ENCODE peak calls at places on chromosomes 7 and 10, in six cellular contexts. One of them, this sample, is unnamed.

GRCh38 chr10:71243756-71244637 is 31.6 kb downstream of the UNC5B start:
- DNase-seq in tibial nerve: peak; percentile 32
- DNase-seq in neural crest cell: no peak
- DNase-seq in PC-9: peak; percentile 87
- DNase-seq in neural progenitor cell: no peak
- DNase-seq in IMR-90: peak; percentile 28
- DNase-seq in this sample: no peak

GRCh38 chr7:556837-557555 is 37.4 kb upstream of the PDGFA start:
- DNase-seq in tibial nerve: no peak
- DNase-seq in neural crest cell: no peak
- DNase-seq in PC-9: no peak
- DNase-seq in neural progenitor cell: no peak
- DNase-seq in IMR-90: no peak
- DNase-seq in this sample: no peak

GRCh38 chr10:34017281-34017680 is 682.8 kb upstream of the NRP1 start:
- DNase-seq in tibial nerve: no peak
- DNase-seq in neural crest cell: no peak
- DNase-seq in PC-9: no peak
- DNase-seq in neural progenitor cell: peak; percentile 45
- DNase-seq in IMR-90: no peak
- DNase-seq in this sample: no peak

GRCh38 chr10:88347022-88347421 is 236.1 kb downstream of the RNLS start:
- DNase-seq in tibial nerve: no peak
- DNase-seq in neural crest cell: no peak
- DNase-seq in PC-9: no peak
- DNase-seq in neural progenitor cell: no peak
- DNase-seq in IMR-90: no peak
- DNase-seq in this sample: no peak

GRCh38 chr10:19816420-19817250 is at the start of gene PLXDC2:
- DNase-seq in tibial nerve: peak; percentile 42
- DNase-seq in neural crest cell: peak; percentile 40
- DNase-seq in PC-9: no peak
- DNase-seq in neural progenitor cell: peak; percentile 78
- DNase-seq in IMR-90: peak; percentile 36
- DNase-seq in this sample: peak; percentile 52

GRCh38 chr7:120691915-120692314 is 166.0 kb downstream of the TSPAN12 start:
- DNase-seq in tibial nerve: no peak
- DNase-seq in neural crest cell: no peak
- DNase-seq in PC-9: no peak
- DNase-seq in neural progenitor cell: no peak
- DNase-seq in IMR-90: no peak
- DNase-seq in this sample: no peak

GRCh38 chr10:118981946-118982345 is 47.6 kb upstream of the NANOS1 start:
- DNase-seq in tibial nerve: no peak
- DNase-seq in neural crest cell: no peak
- DNase-seq in PC-9: no peak
- DNase-seq in neural progenitor cell: no peak
- DNase-seq in IMR-90: no peak
- DNase-seq in this sample: no peak

GRCh38 chr7:45626441-45627430 is 52.6 kb downstream of the ADCY1 start:
- DNase-seq in tibial nerve: no peak
- DNase-seq in neural crest cell: no peak
- DNase-seq in PC-9: no peak
- DNase-seq in neural progenitor cell: no peak
- DNase-seq in IMR-90: no peak
- DNase-seq in this sample: no peak

GRCh38 chr7:152145853-152146466 is 120.5 kb downstream of the GALNT11 start:
- DNase-seq in tibial nerve: peak; percentile 35
- DNase-seq in neural crest cell: no peak
- DNase-seq in PC-9: peak; percentile 41
- DNase-seq in neural progenitor cell: peak; percentile 50
- DNase-seq in IMR-90: peak; percentile 71
- DNase-seq in this sample: no peak

GRCh38 chr7:96598421-96598820 is 111.2 kb downstream of the SEM1 start:
- DNase-seq in tibial nerve: no peak
- DNase-seq in neural crest cell: no peak
- DNase-seq in PC-9: no peak
- DNase-seq in neural progenitor cell: no peak
- DNase-seq in IMR-90: no peak
- DNase-seq in this sample: no peak

GRCh38 chr7:96591900-96592676 is 117.6 kb downstream of the SEM1 start:
- DNase-seq in tibial nerve: no peak
- DNase-seq in neural crest cell: no peak
- DNase-seq in PC-9: no peak
- DNase-seq in neural progenitor cell: peak; percentile 41
- DNase-seq in IMR-90: no peak
- DNase-seq in this sample: no peak

GRCh38 chr7:96599288-96599936 is 110.2 kb downstream of the SEM1 start:
- DNase-seq in tibial nerve: no peak
- DNase-seq in neural crest cell: no peak
- DNase-seq in PC-9: no peak
- DNase-seq in neural progenitor cell: peak; percentile 31
- DNase-seq in IMR-90: no peak
- DNase-seq in this sample: no peak

GRCh38 chr7:96591159-96591899 is 118.3 kb downstream of the SEM1 start:
- DNase-seq in tibial nerve: no peak
- DNase-seq in neural crest cell: no peak
- DNase-seq in PC-9: no peak
- DNase-seq in neural progenitor cell: no peak
- DNase-seq in IMR-90: no peak
- DNase-seq in this sample: no peak

DNA sequence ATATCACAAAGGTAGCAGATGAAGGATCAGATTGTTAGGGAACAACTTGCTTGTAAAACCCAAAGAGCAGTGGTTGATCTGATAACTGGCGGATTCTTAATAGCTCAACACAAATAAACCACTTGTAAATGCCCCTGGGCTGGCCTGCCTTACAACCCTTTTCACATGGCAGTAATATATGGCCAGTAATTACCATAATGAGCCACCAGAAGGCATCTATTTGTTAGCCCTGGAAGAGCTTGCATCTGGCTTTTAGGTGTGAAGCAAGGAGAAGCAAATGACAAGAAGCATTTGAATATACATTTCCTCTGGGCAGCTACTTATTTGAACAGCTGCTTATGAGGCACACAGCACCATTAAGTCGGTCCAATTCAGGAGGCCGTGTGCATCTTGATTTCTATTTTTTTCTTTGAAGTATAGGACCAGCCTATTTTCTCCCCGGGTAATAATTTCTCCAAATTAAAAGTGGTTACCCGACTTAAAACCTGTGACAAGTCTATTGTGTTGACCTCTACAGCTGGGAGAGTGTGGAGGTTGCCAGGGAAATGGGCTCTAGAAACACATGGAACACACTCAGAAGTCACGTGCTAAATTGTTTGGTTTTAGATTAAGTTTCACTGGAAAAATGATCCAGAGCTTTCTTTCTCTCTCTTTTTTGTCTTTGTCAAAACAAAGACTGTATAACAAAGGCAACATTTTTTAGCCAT is 113.4 kb downstream of the SEM1 start:
- DNase-seq in tibial nerve: no peak
- DNase-seq in neural crest cell: no peak
- DNase-seq in PC-9: no peak
- DNase-seq in neural progenitor cell: peak; percentile 13
- DNase-seq in IMR-90: no peak
- DNase-seq in this sample: no peak
- TF ChIP-seq CTCF in tibial nerve: no peak
- TF ChIP-seq CTCF in neural crest cell: no peak
- TF ChIP-seq CTCF in PC-9: peak; percentile 42
- TF ChIP-seq CTCF in neural progenitor cell: no peak
- TF ChIP-seq CTCF in IMR-90: no peak
- TF ChIP-seq CTCF in this sample: no peak

GRCh38 chr7:40199076-40199802 is 64.4 kb downstream of the SUGCT start:
- DNase-seq in tibial nerve: no peak
- DNase-seq in neural crest cell: no peak
- DNase-seq in PC-9: no peak
- DNase-seq in neural progenitor cell: peak; percentile 11
- DNase-seq in IMR-90: peak; percentile 63
- DNase-seq in this sample: no peak
- TF ChIP-seq CTCF in tibial nerve: no peak
- TF ChIP-seq CTCF in neural crest cell: peak; percentile 50
- TF ChIP-seq CTCF in PC-9: peak; percentile 59
- TF ChIP-seq CTCF in neural progenitor cell: peak; percentile 47
- TF ChIP-seq CTCF in IMR-90: peak; percentile 61
- TF ChIP-seq CTCF in this sample: no peak

GRCh38 chr7:31437466-31437865 is 76.4 kb upstream of the ITPRID1 start:
- DNase-seq in tibial nerve: no peak
- DNase-seq in neural crest cell: no peak
- DNase-seq in PC-9: peak; percentile 18
- DNase-seq in neural progenitor cell: no peak
- DNase-seq in IMR-90: no peak
- DNase-seq in this sample: no peak

GRCh38 chr7:31432831-31433340 is 81.0 kb upstream of the ITPRID1 start:
- DNase-seq in tibial nerve: no peak
- DNase-seq in neural crest cell: no peak
- DNase-seq in PC-9: no peak
- DNase-seq in neural progenitor cell: no peak
- DNase-seq in IMR-90: no peak
- DNase-seq in this sample: no peak

GRCh38 chr7:31432166-31432565 is 81.7 kb upstream of the ITPRID1 start:
- DNase-seq in tibial nerve: no peak
- DNase-seq in neural crest cell: no peak
- DNase-seq in PC-9: no peak
- DNase-seq in neural progenitor cell: no peak
- DNase-seq in IMR-90: no peak
- DNase-seq in this sample: no peak
- TF ChIP-seq CTCF in tibial nerve: no peak
- TF ChIP-seq CTCF in neural crest cell: no peak
- TF ChIP-seq CTCF in PC-9: no peak
- TF ChIP-seq CTCF in neural progenitor cell: no peak
- TF ChIP-seq CTCF in IMR-90: no peak
- TF ChIP-seq CTCF in this sample: no peak

DNA sequence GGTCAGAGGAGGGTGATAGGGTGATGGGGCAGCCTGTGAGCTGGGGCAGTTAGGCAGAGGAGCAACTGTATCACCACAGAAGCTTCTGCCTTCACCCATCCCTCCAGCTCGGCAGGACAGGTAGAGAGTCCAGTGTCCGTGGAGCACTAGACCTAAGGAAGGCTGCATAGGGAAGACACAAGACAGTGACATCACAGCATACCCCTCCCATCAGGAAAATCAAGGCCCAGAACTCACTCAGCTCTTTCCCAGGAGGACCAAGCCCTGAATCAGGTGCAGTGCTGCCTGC is 229.5 kb upstream of the PRSS1 start:
- DNase-seq in tibial nerve: no peak
- DNase-seq in neural crest cell: no peak
- DNase-seq in PC-9: no peak
- DNase-seq in neural progenitor cell: no peak
- DNase-seq in IMR-90: no peak
- DNase-seq in this sample: no peak
- TF ChIP-seq CTCF in tibial nerve: no peak
- TF ChIP-seq CTCF in neural crest cell: no peak
- TF ChIP-seq CTCF in PC-9: no peak
- TF ChIP-seq CTCF in neural progenitor cell: no peak
- TF ChIP-seq CTCF in IMR-90: no peak
- TF ChIP-seq CTCF in this sample: no peak